ENCODE peak calls at places on chromosome 6, in five cellular contexts. A is type B pancreatic cell, N is A549, T is lower lobe of right lung, X is OCI-LY7. U is an unnamed sample.

GRCh38 chr6:149696904-149697303 is 21.0 kb downstream of the LATS1 start:
- DNase-seq in A (no peak), N (no peak), T (no peak), X (no peak), U (no peak)

GRCh38 chr6:24743265-24743943 is 24.4 kb upstream of the C6orf62 start:
- DNase-seq in A (no peak), N (peak; percentile 80), T (no peak), X (no peak), U (peak; percentile 83)

GRCh38 chr6:21738180-21739094 is 144.9 kb downstream of the SOX4 start:
- DNase-seq in A (no peak), N (peak; percentile 84), T (no peak), X (no peak), U (no peak)

GRCh38 chr6:23661549-23661948 is 464.5 kb upstream of the NRSN1 start:
- DNase-seq in A (no peak), N (no peak), T (no peak), X (no peak), U (no peak)

GRCh38 chr6:39280247-39280731 is 33.9 kb downstream of the KCNK17 start:
- DNase-seq in A (no peak), N (peak; percentile 44), T (no peak), X (no peak), U (no peak)

GRCh38 chr6:167985911-167986595 is 11.4 kb upstream of the KIF25 start:
- DNase-seq in A (no peak), N (no peak), T (no peak), X (no peak), U (no peak)

GRCh38 chr6:161139766-161140553 is 133.9 kb downstream of the AGPAT4 start:
- DNase-seq in A (no peak), N (no peak), T (no peak), X (no peak), U (no peak)

GRCh38 chr6:56520218-56520617 is 122.5 kb downstream of the DST start:
- DNase-seq in A (no peak), N (no peak), T (no peak), X (no peak), U (no peak)

GRCh38 chr6:31202259-31203166 is 32.0 kb upstream of the POU5F1 start:
- DNase-seq in A (no peak), N (no peak), T (no peak), X (peak; percentile 41), U (no peak)

DNA sequence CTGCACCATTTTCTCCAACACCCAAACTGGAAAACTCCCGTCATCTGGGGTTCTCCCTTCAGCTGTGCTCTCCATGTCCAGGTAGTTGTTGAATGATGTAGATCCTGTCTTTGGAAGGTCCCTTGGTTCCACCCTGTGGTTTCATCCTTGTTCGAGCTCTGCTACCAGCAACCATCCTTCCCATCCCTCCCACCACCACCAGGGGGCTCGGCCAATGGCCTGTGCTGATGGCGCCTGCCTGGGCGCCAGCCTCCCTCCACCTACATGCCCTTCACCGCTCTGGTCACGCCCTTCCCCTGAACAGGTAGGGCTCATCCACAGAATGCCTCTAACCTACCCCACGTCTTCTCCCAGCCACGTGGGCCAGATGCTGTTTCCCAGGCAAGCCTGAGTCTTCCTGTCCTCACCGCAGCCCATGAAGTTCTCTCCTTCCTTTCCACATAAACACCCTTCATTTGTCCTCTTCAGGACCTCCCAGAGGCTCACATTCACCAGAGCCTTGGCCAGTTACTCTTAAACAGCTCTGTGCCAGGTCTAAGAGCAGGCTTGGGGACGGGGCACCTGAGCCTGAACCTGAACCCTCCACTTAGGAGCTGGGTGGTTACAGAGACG is 75.1 kb upstream of the DUSP22 start:
- DNase-seq in A (no peak), N (peak; percentile 23), T (no peak), X (peak; percentile 80), U (no peak)
- TF ChIP-seq CTCF in A (peak; percentile 70), N (peak; percentile 14), T (peak; percentile 48), X (peak; percentile 95), U (peak; percentile 62)

GRCh38 chr6:145457556-145457955 is 277.8 kb downstream of the EPM2A start:
- DNase-seq in A (no peak), N (no peak), T (no peak), X (no peak), U (no peak)

GRCh38 chr6:145454006-145454405 is 281.3 kb downstream of the EPM2A start:
- DNase-seq in A (no peak), N (no peak), T (no peak), X (no peak), U (no peak)

GRCh38 chr6:145453376-145453775 is 281.9 kb downstream of the EPM2A start:
- DNase-seq in A (no peak), N (no peak), T (no peak), X (no peak), U (no peak)
- TF ChIP-seq CTCF in A (peak; percentile 66), N (no peak), T (peak; percentile 24), X (peak; percentile 43), U (no peak)

DNA sequence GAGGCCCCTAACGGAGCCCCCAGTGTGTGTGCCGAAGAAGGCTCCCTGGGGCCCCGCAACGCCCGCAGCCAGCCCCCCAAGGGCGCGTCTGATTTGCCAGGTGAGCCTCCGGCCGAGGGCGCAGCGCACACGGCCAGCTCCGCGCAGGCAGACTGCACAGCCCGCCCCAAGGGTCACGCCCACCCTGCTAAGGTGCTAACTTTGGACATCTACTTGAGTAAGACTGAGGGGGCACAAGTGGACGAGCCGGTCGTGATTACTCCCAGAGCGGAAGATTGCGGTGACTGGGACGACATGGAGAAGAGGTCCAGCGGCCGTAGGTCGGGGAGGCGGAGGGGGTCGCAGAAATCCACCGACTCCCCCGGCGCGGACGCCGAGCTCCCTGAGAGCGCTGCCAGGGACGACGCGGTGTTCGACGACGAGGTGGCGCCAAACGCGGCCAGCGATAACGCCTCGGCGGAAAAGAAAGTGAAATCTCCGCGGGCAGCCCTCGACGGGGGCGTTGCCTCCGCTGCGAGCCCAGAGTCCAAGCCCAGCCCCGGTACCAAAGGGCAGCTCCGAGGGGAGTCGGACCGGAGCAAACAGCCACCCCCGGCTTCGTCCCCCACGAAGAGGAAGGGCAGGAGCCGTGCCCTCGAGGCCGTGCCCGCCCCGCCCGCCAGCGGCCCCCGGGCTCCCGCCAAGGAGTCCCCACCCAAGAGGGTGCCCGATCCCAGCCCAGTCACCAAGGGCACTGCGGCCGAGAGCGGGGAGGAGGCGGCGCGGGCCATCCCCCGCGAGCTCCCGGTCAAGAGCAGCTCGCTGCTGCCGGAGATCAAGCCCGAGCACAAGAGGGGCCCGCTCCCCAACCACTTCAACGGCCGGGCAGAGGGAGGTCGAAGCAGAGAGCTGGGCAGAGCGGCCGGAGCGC is 117.0 kb downstream of the RTN4IP1 start:
- DNase-seq in A (no peak), N (peak; percentile 13), T (peak; percentile 92), X (peak; percentile 84), U (peak; percentile 61)
- TF ChIP-seq CTCF in A (no peak), N (peak; percentile 7), T (peak; percentile 51), X (peak; percentile 53), U (peak; percentile 55)

GRCh38 chr6:163432300-163432699 is 17.8 kb downstream of the QKI start:
- DNase-seq in A (no peak), N (no peak), T (no peak), X (no peak), U (no peak)
- TF ChIP-seq CTCF in A (peak; percentile 24), N (no peak), T (no peak), X (peak; percentile 39), U (no peak)

DNA sequence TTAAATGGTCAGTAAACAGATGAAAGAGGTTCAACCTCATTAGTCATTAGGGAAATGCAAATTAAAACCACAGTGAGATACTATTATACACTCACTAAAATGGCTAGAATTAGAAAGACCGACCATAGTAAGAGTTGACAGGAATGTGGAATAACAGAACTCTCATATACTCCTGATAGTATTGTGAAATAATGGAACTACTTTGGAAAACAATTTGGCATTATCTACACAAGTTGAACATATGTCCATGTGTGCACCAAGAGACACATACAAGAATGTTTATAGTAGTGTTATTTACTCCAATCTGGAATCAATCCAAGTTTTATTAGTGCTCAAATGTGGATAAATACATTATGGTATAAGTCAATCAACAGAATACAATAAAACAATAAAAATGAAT is 59.6 kb downstream of the AK9 start:
- DNase-seq in A (no peak), N (no peak), T (no peak), X (no peak), U (no peak)
- TF ChIP-seq CTCF in A (no peak), N (no peak), T (no peak), X (no peak), U (no peak)

GRCh38 chr6:134074151-134074712 is 21.8 kb upstream of the SLC2A12 start:
- DNase-seq in A (no peak), N (no peak), T (no peak), X (no peak), U (no peak)
- TF ChIP-seq CTCF in A (no peak), N (no peak), T (no peak), X (no peak), U (no peak)

GRCh38 chr6:44494011-44494501 is 106.5 kb downstream of the CDC5L start:
- DNase-seq in A (no peak), N (peak; percentile 71), T (no peak), X (no peak), U (no peak)
- TF ChIP-seq CTCF in A (no peak), N (peak; percentile 34), T (no peak), X (peak; percentile 28), U (no peak)

GRCh38 chr6:140653985-140654384 is 1279.5 kb upstream of the CITED2 start:
- DNase-seq in A (no peak), N (no peak), T (no peak), X (no peak), U (no peak)
- TF ChIP-seq CTCF in A (no peak), N (no peak), T (no peak), X (no peak), U (no peak)

GRCh38 chr6:159609813-159610212 is 83.2 kb downstream of the SOD2 start:
- DNase-seq in A (no peak), N (no peak), T (no peak), X (no peak), U (no peak)

GRCh38 chr6:159606786-159607185 is 86.3 kb downstream of the SOD2 start:
- DNase-seq in A (no peak), N (no peak), T (no peak), X (no peak), U (no peak)

GRCh38 chr6:159610881-159611280 is 82.2 kb downstream of the SOD2 start:
- DNase-seq in A (no peak), N (no peak), T (no peak), X (no peak), U (no peak)

GRCh38 chr6:159604443-159604956 is 88.5 kb downstream of the SOD2 start:
- DNase-seq in A (no peak), N (no peak), T (no peak), X (no peak), U (no peak)

GRCh38 chr6:159608961-159609673 is 83.9 kb downstream of the SOD2 start:
- DNase-seq in A (no peak), N (peak; percentile 41), T (no peak), X (peak; percentile 66), U (no peak)
- TF ChIP-seq CTCF in A (peak; percentile 55), N (peak; percentile 29), T (no peak), X (peak; percentile 93), U (no peak)

DNA sequence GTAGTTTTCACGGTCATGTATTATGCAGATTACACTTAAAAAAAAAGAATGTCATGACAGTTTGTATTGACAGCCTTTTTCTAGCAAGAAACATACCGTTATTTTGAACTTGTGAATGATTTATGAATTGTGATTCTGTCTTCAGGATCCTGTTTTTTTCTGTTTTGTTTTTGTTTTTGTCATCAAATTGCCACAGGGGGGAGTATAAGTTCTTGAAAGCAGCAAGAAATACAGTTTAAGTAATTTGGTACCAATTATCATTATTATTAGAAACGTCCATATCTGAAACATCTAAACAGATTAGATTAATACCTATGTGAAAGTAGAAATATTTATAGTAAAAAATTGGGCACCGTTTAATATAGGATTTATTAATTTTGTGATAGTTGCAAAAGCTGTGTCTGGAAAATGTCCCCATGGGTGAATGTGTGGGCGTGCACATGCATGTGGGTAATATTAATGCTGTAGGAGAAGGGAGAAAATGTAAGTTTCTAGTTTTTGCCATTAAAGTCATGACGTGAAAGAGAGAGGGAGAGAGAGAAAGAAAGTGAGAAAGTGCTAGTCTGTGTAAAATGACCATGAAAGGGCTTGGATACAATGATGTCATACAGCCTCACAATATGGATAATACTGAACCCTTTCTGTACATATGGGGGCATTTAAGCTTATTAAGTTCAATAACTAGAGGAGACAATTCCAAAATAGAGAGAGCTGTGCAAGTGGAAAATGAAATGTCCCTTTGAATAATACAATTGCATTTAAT is 9.4 kb upstream of the CCN2 start:
- DNase-seq in A (no peak), N (no peak), T (no peak), X (peak; percentile 6), U (no peak)
- TF ChIP-seq CTCF in A (peak; percentile 50), N (no peak), T (no peak), X (peak; percentile 76), U (no peak)